ENCODE peak calls at places on chromosomes 13 and 19, in six cellular contexts. Z is AG09309; W is natural killer cell; M is cardiac fibroblast; K is CD8-positive, alpha-beta T cell; O is lung. C is an unnamed sample.

GRCh38 chr13:29077051-29077813 is 257.1 kb downstream of the MTUS2 start:
- DNase-seq in W (no peak), M (no peak), Z (no peak), K (no peak), O (no peak), C (no peak)

GRCh38 chr19:10206226-10206873 is 11.6 kb upstream of the DNMT1 start:
- DNase-seq in M (peak), W (no peak), O (peak), K (no peak), Z (no peak), C (no peak)

GRCh38 chr19:13411899-13412298 is 94.4 kb downstream of the CACNA1A start:
- DNase-seq in K (no peak), M (no peak), W (no peak), Z (no peak), O (no peak), C (no peak)

GRCh38 chr13:67619346-67619745 is 389.2 kb upstream of the PCDH9 start:
- DNase-seq in Z (no peak), K (no peak), W (no peak), M (no peak), O (no peak), C (no peak)

GRCh38 chr19:50333235-50333736 is 4.1 kb upstream of the KCNC3 start:
- DNase-seq in Z (peak), K (peak), M (peak), W (peak), O (peak), C (peak)

GRCh38 chr13:77093735-77094134 is 66.8 kb upstream of the FBXL3 start:
- DNase-seq in Z (no peak), O (no peak), M (no peak), W (no peak), K (no peak), C (no peak)

GRCh38 chr13:44212633-44213387 is 160.8 kb upstream of the SERP2 start:
- DNase-seq in K (no peak), O (no peak), W (no peak), M (peak), Z (peak), C (no peak)

GRCh38 chr19:15298847-15299567 is 33.3 kb downstream of the BRD4 start:
- DNase-seq in W (no peak), O (no peak), Z (no peak), K (no peak), M (no peak), C (no peak)

GRCh38 chr19:33724723-33725060 is 72.0 kb upstream of the KCTD15 start:
- DNase-seq in O (no peak), K (no peak), Z (no peak), W (no peak), M (no peak), C (no peak)

GRCh38 chr13:79913141-79913827 is 427.6 kb downstream of the SPRY2 start:
- DNase-seq in M (no peak), Z (no peak), K (no peak), W (no peak), O (no peak), C (no peak)

GRCh38 chr19:48959341-48960239 is 4.9 kb downstream of the BAX start:
- DNase-seq in W (no peak), M (no peak), O (no peak), Z (no peak), K (no peak), C (no peak)

GRCh38 chr19:5691930-5692784 is 2.1 kb downstream of the RPL36 start:
- DNase-seq in K (no peak), Z (no peak), M (no peak), O (no peak), W (no peak), C (no peak)

GRCh38 chr13:39881887-39882286 is 226.4 kb downstream of the COG6 start:
- DNase-seq in Z (peak), K (no peak), W (no peak), O (no peak), M (peak), C (no peak)

GRCh38 chr19:1511989-1512338 is 855 bp downstream of the ADAMTSL5 start:
- DNase-seq in Z (no peak), O (no peak), W (no peak), M (no peak), K (no peak), C (no peak)

GRCh38 chr19:1514295-1514661 is 1.5 kb upstream of the ADAMTSL5 start:
- DNase-seq in K (no peak), O (no peak), M (no peak), W (no peak), Z (no peak), C (no peak)

GRCh38 chr19:1514986-1515721 is 2.3 kb upstream of the ADAMTSL5 start:
- DNase-seq in O (no peak), M (no peak), Z (no peak), W (no peak), K (no peak), C (no peak)

GRCh38 chr19:1512671-1513491 is at the start of gene ADAMTSL5:
- DNase-seq in Z (no peak), M (peak), K (peak), W (no peak), O (no peak), C (peak)

GRCh38 chr19:1513492-1514294 is 874 bp upstream of the ADAMTSL5 start:
- DNase-seq in K (peak), W (peak), O (peak), Z (no peak), M (peak), C (peak)
- TF ChIP-seq CTCF in K (peak), W (peak), O (peak), Z (peak), M (peak), C (no peak)

GRCh38 chr13:33639640-33640080 is 178.3 kb upstream of the RFC3 start:
- DNase-seq in W (no peak), Z (no peak), K (no peak), O (no peak), M (no peak), C (no peak)
- TF ChIP-seq CTCF in W (no peak), Z (no peak), K (no peak), O (no peak), M (no peak), C (no peak)

DNA sequence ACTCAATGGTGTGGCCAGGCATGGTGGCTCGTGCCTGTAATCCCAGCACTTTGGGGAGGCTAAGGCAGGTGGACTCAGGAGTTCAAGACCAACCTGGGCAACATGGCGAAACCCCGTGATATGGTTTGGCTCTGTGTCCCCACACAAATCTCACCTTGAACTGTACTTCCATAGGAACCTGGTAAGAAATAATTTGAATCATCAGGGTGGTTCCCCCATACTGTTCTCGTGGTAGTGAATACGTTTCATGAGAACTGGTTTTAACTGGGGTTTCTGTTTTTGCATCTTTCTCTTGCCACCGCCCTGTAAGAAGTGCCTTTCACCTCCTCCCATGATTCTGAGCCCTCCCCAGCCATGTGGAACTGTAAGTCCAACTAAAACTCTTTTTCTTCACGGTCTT is 49.6 kb downstream of the USP12 start:
- DNase-seq in K (no peak), Z (no peak), O (no peak), M (no peak), W (no peak), C (no peak)
- TF ChIP-seq CTCF in K (no peak), Z (no peak), O (no peak), M (no peak), W (no peak), C (no peak)

GRCh38 chr13:75685239-75685697 is 49.1 kb downstream of the LMO7 start:
- DNase-seq in K (no peak), W (no peak), M (peak), Z (peak), O (no peak), C (no peak)
- TF ChIP-seq CTCF in K (no peak), W (no peak), M (peak), Z (peak), O (no peak), C (no peak)

DNA sequence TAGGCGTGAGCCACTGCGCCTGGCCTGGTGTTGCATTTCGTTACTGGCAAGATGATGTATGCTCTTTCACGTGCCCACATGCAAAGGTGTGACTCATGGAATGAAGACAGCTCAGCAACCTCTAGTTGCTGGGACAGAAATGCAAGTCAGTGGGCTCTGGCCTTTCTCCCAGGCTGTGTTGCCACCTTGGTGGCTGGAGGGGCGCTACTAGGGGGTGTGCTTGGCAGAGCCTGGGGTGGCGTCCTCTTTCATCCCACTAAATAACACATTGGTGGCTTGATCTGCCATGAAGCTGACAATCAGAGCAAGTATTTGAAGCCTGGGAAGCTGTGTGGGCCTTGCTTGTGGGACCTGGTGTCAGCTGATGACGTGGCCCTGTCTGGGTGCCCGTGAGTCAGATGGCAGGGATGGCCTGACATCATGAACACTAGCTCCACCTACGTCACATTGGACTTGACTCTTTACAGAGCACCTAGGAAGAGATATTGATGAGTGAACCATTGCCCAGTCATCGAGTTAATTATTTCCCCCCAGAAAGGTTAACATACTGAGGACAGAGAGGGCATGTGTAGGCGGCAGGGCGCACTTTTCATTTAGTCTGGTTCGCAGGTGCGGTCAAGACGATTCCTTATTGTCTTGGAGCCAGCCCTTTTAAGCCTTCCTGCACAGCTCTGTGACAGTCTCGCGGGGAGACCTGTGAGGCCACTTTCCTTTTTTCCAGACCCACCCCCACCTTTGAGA is 154.2 kb downstream of the TM9SF2 start:
- DNase-seq in K (no peak), M (peak), Z (peak), W (no peak), O (no peak), C (no peak)
- TF ChIP-seq CTCF in K (no peak), M (no peak), Z (no peak), W (no peak), O (no peak), C (no peak)

GRCh38 chr13:103788061-103788652 is 721.9 kb upstream of the SLC10A2 start:
- DNase-seq in O (no peak), K (no peak), Z (no peak), M (no peak), W (no peak), C (no peak)
- TF ChIP-seq CTCF in O (no peak), K (no peak), Z (no peak), M (peak), W (no peak), C (no peak)

GRCh38 chr19:41959056-41960053 is at the start of gene RABAC1:
- DNase-seq in M (peak), W (peak), K (peak), O (peak), Z (peak), C (peak)
- TF ChIP-seq CTCF in M (peak), W (no peak), K (peak), O (no peak), Z (no peak), C (no peak)

GRCh38 chr13:97211986-97212385 is 10.1 kb upstream of the MBNL2 start:
- DNase-seq in Z (no peak), O (no peak), W (no peak), M (no peak), K (no peak), C (no peak)

GRCh38 chr13:97214921-97215320 is 7.2 kb upstream of the MBNL2 start:
- DNase-seq in K (no peak), W (no peak), M (no peak), O (no peak), Z (no peak), C (no peak)

GRCh38 chr13:97215325-97215724 is 6.8 kb upstream of the MBNL2 start:
- DNase-seq in Z (no peak), K (no peak), O (no peak), W (no peak), M (no peak), C (no peak)

GRCh38 chr13:97211357-97211756 is 10.8 kb upstream of the MBNL2 start:
- DNase-seq in W (no peak), M (no peak), Z (no peak), K (no peak), O (no peak), C (no peak)

DNA sequence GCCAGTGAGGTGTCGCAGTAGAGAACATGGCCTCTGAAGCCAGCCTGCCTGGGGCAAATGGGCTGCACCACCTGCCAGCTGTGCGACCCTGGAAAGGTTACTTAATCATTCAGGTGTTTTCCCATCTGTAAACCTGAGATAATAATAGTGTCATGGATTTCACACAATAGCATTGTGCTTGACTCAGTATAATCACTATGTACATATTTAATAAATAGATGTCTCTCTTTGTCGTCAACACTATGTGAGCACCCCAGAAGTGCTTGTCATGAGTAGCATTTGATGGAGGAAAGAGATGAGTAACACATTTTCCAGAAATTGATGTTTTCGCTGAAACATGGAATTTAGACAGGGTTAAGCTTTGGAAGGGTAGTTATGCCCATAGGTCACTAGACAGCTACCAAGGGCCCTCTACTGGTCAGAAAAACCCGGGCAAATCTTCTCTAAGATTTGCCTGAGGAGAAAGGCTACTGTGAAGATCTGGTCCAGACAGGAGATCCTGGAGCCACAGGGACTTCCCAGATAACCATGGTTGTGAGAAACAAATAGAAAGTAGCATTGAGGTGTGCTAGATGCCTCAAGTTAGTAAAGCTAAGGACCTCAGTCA is 9.5 kb upstream of the MBNL2 start:
- DNase-seq in K (no peak), Z (no peak), O (no peak), M (peak), W (no peak), C (no peak)
- TF ChIP-seq CTCF in K (no peak), Z (peak), O (no peak), M (peak), W (no peak), C (no peak)

C was measured in activated B cell treated with CpG ODN at 0.5 μM for 24 hours.